ENCODE peak calls at places on chromosome 7, in four cellular contexts. K is ovary, S is cardiac fibroblast, V is lower lobe of right lung. Q is an unnamed sample.

GRCh38 chr7:139647812-139648616 is 124.5 kb downstream of the CLEC2L start:
- DNase-seq in K (no peak), S (peak; percentile 31), V (no peak), Q (no peak)

GRCh38 chr7:132343196-132343595 is 233.1 kb downstream of the PLXNA4 start:
- DNase-seq in K (no peak), S (no peak), V (no peak), Q (no peak)

GRCh38 chr7:114789942-114790341 is 132.0 kb upstream of the MDFIC start:
- DNase-seq in K (no peak), S (peak; percentile 90), V (no peak), Q (no peak)

GRCh38 chr7:18866359-18867036 is 250.9 kb downstream of the TWIST1 start:
- DNase-seq in K (no peak), S (peak; percentile 100), V (no peak), Q (peak; percentile 70)

GRCh38 chr7:85564861-85565630 is 378.2 kb upstream of the SEMA3D start:
- DNase-seq in K (no peak), S (peak; percentile 3), V (no peak), Q (no peak)

GRCh38 chr7:70218006-70218405 is 619.7 kb downstream of the AUTS2 start:
- DNase-seq in K (no peak), S (no peak), V (no peak), Q (no peak)

GRCh38 chr7:80387634-80388033 is 124.2 kb downstream of the GNAT3 start:
- DNase-seq in K (no peak), S (no peak), V (no peak), Q (no peak)

GRCh38 chr7:48511021-48511579 is 339.8 kb downstream of the ABCA13 start:
- DNase-seq in K (no peak), S (peak; percentile 2), V (no peak), Q (no peak)

GRCh38 chr7:116671681-116672595 is at the start of gene MET:
- DNase-seq in K (peak; percentile 25), S (peak; percentile 85), V (peak; percentile 86), Q (no peak)

GRCh38 chr7:106862317-106863183 is 2.5 kb upstream of the PIK3CG start:
- DNase-seq in K (no peak), S (no peak), V (no peak), Q (no peak)

GRCh38 chr7:5354460-5355279 is 69.0 kb downstream of the TNRC18 start:
- DNase-seq in K (peak; percentile 55), S (peak; percentile 21), V (no peak), Q (no peak)

GRCh38 chr7:108627476-108628051 is 57.9 kb downstream of the DNAJB9 start:
- DNase-seq in K (no peak), S (no peak), V (no peak), Q (no peak)

GRCh38 chr7:85052894-85053293 is 134.0 kb downstream of the SEMA3D start:
- DNase-seq in K (no peak), S (no peak), V (no peak), Q (no peak)

GRCh38 chr7:22269963-22270362 is 87.0 kb downstream of the RAPGEF5 start:
- DNase-seq in K (no peak), S (no peak), V (no peak), Q (no peak)

GRCh38 chr7:92631830-92632487 is 41.8 kb upstream of the FAM133B start:
- DNase-seq in K (no peak), S (no peak), V (no peak), Q (no peak)

GRCh38 chr7:131235489-131236317 is 92.0 kb upstream of the MKLN1 start:
- DNase-seq in K (no peak), S (peak; percentile 100), V (no peak), Q (no peak)

GRCh38 chr7:103691291-103691690 is 245.3 kb upstream of the SLC26A5 start:
- DNase-seq in K (no peak), S (no peak), V (no peak), Q (no peak)

GRCh38 chr7:19754521-19755116 is 18.8 kb downstream of the TMEM196 start:
- DNase-seq in K (no peak), S (peak; percentile 69), V (no peak), Q (no peak)

GRCh38 chr7:78427209-78427608 is 628.6 kb downstream of the PHTF2 start:
- DNase-seq in K (no peak), S (no peak), V (no peak), Q (no peak)

GRCh38 chr7:101488826-101489572 is 126.3 kb downstream of the COL26A1 start:
- DNase-seq in K (no peak), S (no peak), V (no peak), Q (no peak)

GRCh38 chr7:155962191-155962967 is 150.1 kb upstream of the SHH start:
- DNase-seq in K (no peak), S (peak; percentile 52), V (no peak), Q (no peak)

GRCh38 chr7:5709347-5709950 is 72.0 kb downstream of the RNF216 start:
- DNase-seq in K (no peak), S (no peak), V (no peak), Q (no peak)

GRCh38 chr7:70582921-70583895 is 548.7 kb upstream of the GALNT17 start:
- DNase-seq in K (no peak), S (no peak), V (no peak), Q (no peak)

GRCh38 chr7:91569702-91570457 is 305.6 kb downstream of the FZD1 start:
- DNase-seq in K (no peak), S (no peak), V (no peak), Q (no peak)

GRCh38 chr7:3520206-3520605 is 219.2 kb downstream of the SDK1 start:
- DNase-seq in K (no peak), S (no peak), V (no peak), Q (no peak)

GRCh38 chr7:3893789-3894153 is 592.7 kb downstream of the SDK1 start:
- DNase-seq in K (no peak), S (no peak), V (no peak), Q (no peak)

GRCh38 chr7:100865971-100866720 is 1.0 kb upstream of the TRIP6 start:
- DNase-seq in K (peak; percentile 63), S (no peak), V (peak; percentile 89), Q (peak; percentile 55)

GRCh38 chr7:155001756-155002410 is 1.0 kb downstream of the PAXIP1 start:
- DNase-seq in K (no peak), S (peak; percentile 14), V (no peak), Q (no peak)

GRCh38 chr7:30543815-30544525 is 39.3 kb upstream of the GGCT start:
- DNase-seq in K (no peak), S (no peak), V (no peak), Q (no peak)

GRCh38 chr7:118452128-118452527 is 227.6 kb downstream of the ANKRD7 start:
- DNase-seq in K (no peak), S (no peak), V (no peak), Q (no peak)

GRCh38 chr7:101516849-101517248 is 112.2 kb downstream of the MYL10 start:
- DNase-seq in K (no peak), S (no peak), V (no peak), Q (no peak)

GRCh38 chr7:106418526-106418925 is 133.7 kb upstream of the NAMPT start:
- DNase-seq in K (no peak), S (peak; percentile 51), V (no peak), Q (no peak)

GRCh38 chr7:92057375-92057774 is 76.9 kb downstream of the CYP51A1 start:
- DNase-seq in K (no peak), S (no peak), V (no peak), Q (no peak)

GRCh38 chr7:6273380-6273837 is 985 bp upstream of the CYTH3 start:
- DNase-seq in K (peak; percentile 18), S (no peak), V (no peak), Q (no peak)

GRCh38 chr7:40760997-40761396 is 626.2 kb downstream of the SUGCT start:
- DNase-seq in K (no peak), S (no peak), V (no peak), Q (no peak)

DNA sequence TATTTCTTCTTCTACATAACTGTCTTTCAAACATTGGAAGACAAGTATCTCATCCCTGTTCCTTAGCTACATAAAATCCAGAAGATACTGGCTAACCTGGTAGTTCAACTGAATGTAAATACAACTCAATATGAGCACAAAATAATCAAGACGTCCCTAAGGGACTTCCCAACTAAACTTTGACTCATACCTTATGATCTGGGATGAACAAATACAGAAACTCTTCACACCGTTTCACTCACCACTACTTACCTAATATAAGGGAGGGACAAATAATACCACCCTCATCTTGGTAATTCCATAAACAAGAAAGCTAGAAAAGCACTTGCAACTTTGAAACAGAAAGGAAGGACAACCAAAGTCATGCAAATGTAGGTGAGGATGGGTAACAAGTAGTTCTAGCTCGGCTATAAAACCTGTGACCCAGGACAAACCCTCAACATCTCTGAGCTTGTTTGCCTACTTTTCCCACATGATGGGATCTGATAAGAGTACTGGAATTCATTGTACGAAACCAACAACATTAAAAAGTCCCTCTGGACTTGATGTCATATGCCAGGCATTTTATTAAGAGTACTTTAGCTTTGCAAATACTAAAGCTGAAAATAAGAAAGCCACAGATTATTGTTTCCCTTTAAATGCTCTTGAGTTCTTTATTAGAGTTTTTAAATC is 121.9 kb downstream of the STRA8 start:
- DNase-seq in K (no peak), S (peak; percentile 4), V (no peak), Q (no peak)
- TF ChIP-seq CTCF in K (no peak), S (no peak), V (no peak), Q (no peak)

DNA sequence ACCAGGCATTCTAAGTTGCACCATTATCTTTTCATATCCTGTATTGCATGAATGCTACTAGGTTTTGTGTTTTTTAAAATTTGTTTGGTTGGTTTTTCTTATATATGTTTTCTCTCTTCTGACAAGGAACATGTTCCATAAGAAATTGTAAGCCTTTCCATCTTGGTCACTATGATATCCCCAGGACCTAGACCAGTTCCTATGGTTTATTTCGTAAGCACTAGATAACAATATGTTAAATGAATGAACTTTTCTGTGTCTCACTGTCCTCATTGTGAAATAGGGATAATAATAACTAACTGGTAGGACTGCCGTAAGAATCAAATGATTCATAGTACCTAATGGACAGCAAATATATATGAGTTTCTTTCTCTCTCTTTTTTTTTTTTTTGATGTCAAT is 146.3 kb downstream of the SEMA3E start:
- DNase-seq in K (no peak), S (no peak), V (no peak), Q (no peak)
- TF ChIP-seq CTCF in K (no peak), S (no peak), V (no peak), Q (no peak)

GRCh38 chr7:76356823-76357222 is 2.0 kb downstream of the YWHAG start:
- DNase-seq in K (no peak), S (peak; percentile 64), V (no peak), Q (no peak)
- TF ChIP-seq CTCF in K (no peak), S (peak; percentile 11), V (no peak), Q (no peak)

GRCh38 chr7:64611717-64612116 is 48.8 kb upstream of the ZNF680 start:
- DNase-seq in K (no peak), S (no peak), V (no peak), Q (no peak)

GRCh38 chr7:64613653-64614052 is 50.8 kb upstream of the ZNF680 start:
- DNase-seq in K (no peak), S (no peak), V (no peak), Q (no peak)

GRCh38 chr7:64608116-64608910 is 45.4 kb upstream of the ZNF680 start:
- DNase-seq in K (no peak), S (no peak), V (no peak), Q (no peak)

GRCh38 chr7:64612452-64612851 is 49.6 kb upstream of the ZNF680 start:
- DNase-seq in K (no peak), S (no peak), V (no peak), Q (no peak)

GRCh38 chr7:64610997-64611396 is 48.1 kb upstream of the ZNF680 start:
- DNase-seq in K (no peak), S (no peak), V (no peak), Q (no peak)
- TF ChIP-seq CTCF in K (no peak), S (no peak), V (no peak), Q (no peak)

Q was measured in omental fat pad.